ENCODE peak calls at places on chromosomes 12 and 14, in six cellular contexts. S, Q, J, T, B and E are unnamed samples.

GRCh38 chr14:71166434-71166833 is 259.2 kb downstream of the PCNX1 start:
- DNase-seq in S (peak; percentile 79), Q (no peak), J (no peak), T (no peak), B (no peak), E (no peak)

GRCh38 chr14:64726585-64726890 is 22.3 kb downstream of the PLEKHG3 start:
- DNase-seq in S (no peak), Q (peak; percentile 62), J (no peak), T (no peak), B (no peak), E (no peak)

GRCh38 chr12:65232490-65233077 is 45.9 kb upstream of the MSRB3 start:
- DNase-seq in S (peak; percentile 44), Q (no peak), J (no peak), T (no peak), B (no peak), E (no peak)

GRCh38 chr14:22753586-22753985 is 12.9 kb upstream of the OXA1L start:
- DNase-seq in S (no peak), Q (no peak), J (no peak), T (no peak), B (no peak), E (no peak)

GRCh38 chr14:63995285-63995684 is 142.5 kb downstream of the SYNE2 start:
- DNase-seq in S (no peak), Q (no peak), J (no peak), T (no peak), B (no peak), E (no peak)

GRCh38 chr12:1502441-1502785 is 92.0 kb downstream of the FBXL14 start:
- DNase-seq in S (peak; percentile 43), Q (no peak), J (no peak), T (no peak), B (no peak), E (no peak)

GRCh38 chr12:42757735-42758134 is 168.2 kb upstream of the PRICKLE1 start:
- DNase-seq in S (no peak), Q (no peak), J (no peak), T (no peak), B (no peak), E (no peak)

GRCh38 chr12:85448548-85449139 is 168.6 kb downstream of the ALX1 start:
- DNase-seq in S (peak; percentile 31), Q (no peak), J (no peak), T (no peak), B (no peak), E (no peak)

GRCh38 chr14:66662374-66662773 is 154.4 kb downstream of the GPHN start:
- DNase-seq in S (peak; percentile 29), Q (no peak), J (no peak), T (no peak), B (no peak), E (no peak)

GRCh38 chr12:25433024-25433423 is 120.1 kb downstream of the LMNTD1 start:
- DNase-seq in S (no peak), Q (no peak), J (no peak), T (no peak), B (no peak), E (no peak)
- TF ChIP-seq CTCF in S (no peak), Q (no peak), J (no peak), T (no peak), B (no peak), E (no peak)

GRCh38 chr12:52278530-52278929 is 4.1 kb downstream of the KRT86 start:
- DNase-seq in S (no peak), Q (no peak), J (no peak), T (no peak), B (no peak), E (no peak)

GRCh38 chr12:52280319-52280795 is 5.9 kb downstream of the KRT86 start:
- DNase-seq in S (peak; percentile 97), Q (peak; percentile 94), J (peak; percentile 15), T (peak; percentile 81), B (peak; percentile 17), E (no peak)

GRCh38 chr12:52280796-52281560 is 6.5 kb downstream of the KRT86 start:
- DNase-seq in S (peak; percentile 99), Q (peak; percentile 85), J (peak; percentile 65), T (peak; percentile 82), B (no peak), E (no peak)

GRCh38 chr12:52278931-52279682 is 4.7 kb downstream of the KRT86 start:
- DNase-seq in S (peak; percentile 86), Q (peak; percentile 89), J (peak; percentile 62), T (peak; percentile 65), B (no peak), E (peak; percentile 89)

GRCh38 chr12:52279683-52280318 is 5.4 kb downstream of the KRT86 start:
- DNase-seq in S (peak; percentile 9), Q (no peak), J (no peak), T (no peak), B (no peak), E (no peak)
- TF ChIP-seq CTCF in S (no peak), Q (no peak), J (no peak), T (no peak), B (no peak), E (no peak)

GRCh38 chr14:69877492-69877891 is 1.7 kb upstream of the SMOC1 start:
- DNase-seq in S (peak; percentile 52), Q (no peak), J (no peak), T (no peak), B (no peak), E (no peak)
- TF ChIP-seq CTCF in S (peak; percentile 53), Q (no peak), J (peak; percentile 44), T (peak; percentile 52), B (peak; percentile 10), E (peak; percentile 41)

GRCh38 chr14:73458219-73458976 is at the start of gene NUMB:
- DNase-seq in S (peak; percentile 100), Q (peak; percentile 100), J (peak; percentile 99), T (peak; percentile 100), B (peak; percentile 97), E (peak; percentile 92)
- TF ChIP-seq CTCF in S (no peak), Q (no peak), J (no peak), T (peak; percentile 10), B (peak; percentile 18), E (no peak)

GRCh38 chr12:104736307-104736706 is 221.8 kb downstream of the SLC41A2 start:
- DNase-seq in S (peak; percentile 87), Q (no peak), J (no peak), T (no peak), B (no peak), E (no peak)
- TF ChIP-seq CTCF in S (peak; percentile 5), Q (no peak), J (no peak), T (no peak), B (no peak), E (no peak)

GRCh38 chr12:27123642-27124041 is 41.3 kb upstream of the C12orf71 start:
- DNase-seq in S (peak; percentile 38), Q (no peak), J (no peak), T (no peak), B (no peak), E (no peak)
- TF ChIP-seq CTCF in S (no peak), Q (peak; percentile 8), J (peak; percentile 33), T (peak; percentile 22), B (no peak), E (no peak)

GRCh38 chr12:124395986-124396385 is 101.1 kb downstream of the RFLNA start:
- DNase-seq in S (no peak), Q (no peak), J (no peak), T (no peak), B (no peak), E (no peak)

GRCh38 chr12:124396544-124397398 is 101.9 kb downstream of the RFLNA start:
- DNase-seq in S (no peak), Q (peak; percentile 90), J (peak; percentile 63), T (peak; percentile 77), B (no peak), E (no peak)

GRCh38 chr12:124394462-124395128 is 99.7 kb downstream of the RFLNA start:
- DNase-seq in S (peak; percentile 38), Q (no peak), J (no peak), T (no peak), B (no peak), E (no peak)

GRCh38 chr12:124393831-124394230 is 98.9 kb downstream of the RFLNA start:
- DNase-seq in S (no peak), Q (no peak), J (no peak), T (no peak), B (no peak), E (no peak)

DNA sequence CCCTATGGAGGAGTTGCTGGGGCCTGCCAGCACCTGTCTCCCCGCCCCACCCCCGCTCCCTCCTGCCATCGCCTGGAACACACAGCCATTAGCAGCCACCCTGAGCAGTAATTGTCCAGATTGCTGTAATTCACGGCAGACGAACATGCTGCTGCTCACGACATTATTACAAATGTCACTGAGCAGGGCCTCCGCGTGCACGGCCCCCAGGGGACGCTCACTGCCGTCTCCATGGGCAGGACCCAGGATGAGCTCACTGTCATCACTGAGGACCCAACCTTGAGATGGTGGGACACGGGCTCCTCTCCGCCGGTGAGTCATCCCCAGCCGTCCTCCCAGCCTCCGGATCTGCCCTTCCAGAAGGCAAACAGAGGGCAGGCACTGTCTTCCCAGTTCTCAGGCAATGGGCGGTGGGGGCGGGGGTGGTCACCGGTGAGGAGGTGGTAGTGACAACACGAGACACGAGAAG is 100.4 kb downstream of the RFLNA start:
- DNase-seq in S (no peak), Q (no peak), J (no peak), T (no peak), B (no peak), E (no peak)
- TF ChIP-seq CTCF in S (no peak), Q (no peak), J (no peak), T (no peak), B (no peak), E (no peak)

DNA sequence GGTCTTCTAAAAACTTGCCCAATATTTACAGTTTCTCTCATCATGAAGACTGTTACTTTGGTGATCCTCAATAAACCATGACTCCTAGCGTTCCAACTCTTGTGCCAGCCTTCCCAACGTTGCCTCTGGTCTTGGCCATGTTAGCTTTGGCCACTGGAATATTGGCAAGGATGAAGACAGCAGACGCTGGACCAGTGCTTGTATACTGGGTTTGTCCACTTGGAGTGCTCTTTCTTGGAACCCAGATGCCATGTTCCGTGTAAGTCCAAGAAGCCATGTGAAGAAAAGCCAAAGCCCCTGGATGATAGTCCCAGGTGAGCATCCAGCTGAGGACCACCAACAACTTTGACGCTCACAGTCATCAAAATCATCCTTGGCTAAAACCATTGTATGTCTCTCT is 379.6 kb downstream of the NUAK1 start:
- DNase-seq in S (no peak), Q (no peak), J (no peak), T (no peak), B (no peak), E (no peak)
- TF ChIP-seq CTCF in S (no peak), Q (no peak), J (no peak), T (no peak), B (no peak), E (no peak)